ENCODE peak calls at places on chromosome 1, in six cellular contexts. One of them, this sample, is unnamed.

GRCh38 chr1:234986750-234987414 is 141.8 kb downstream of the TOMM20 start:
- DNase-seq in stomach: no peak
- DNase-seq in WERI-Rb-1: no peak
- DNase-seq in pancreas: no peak
- DNase-seq in body of pancreas: no peak
- DNase-seq in left ventricle myocardium inferior: no peak
- DNase-seq in this sample: no peak

GRCh38 chr1:51519857-51520699 is 1.0 kb upstream of the EPS15 start:
- DNase-seq in left ventricle myocardium inferior: no peak
- DNase-seq in stomach: no peak
- DNase-seq in WERI-Rb-1: no peak
- DNase-seq in pancreas: no peak
- DNase-seq in body of pancreas: no peak
- DNase-seq in this sample: no peak

GRCh38 chr1:109790735-109791494 is 27.2 kb upstream of the EPS8L3 start:
- DNase-seq in left ventricle myocardium inferior: peak; percentile 39
- DNase-seq in pancreas: no peak
- DNase-seq in stomach: peak; percentile 43
- DNase-seq in body of pancreas: no peak
- DNase-seq in WERI-Rb-1: peak; percentile 32
- DNase-seq in this sample: peak; percentile 59

GRCh38 chr1:206512521-206513180 is 5.3 kb downstream of the RASSF5 start:
- DNase-seq in stomach: no peak
- DNase-seq in left ventricle myocardium inferior: no peak
- DNase-seq in body of pancreas: no peak
- DNase-seq in WERI-Rb-1: no peak
- DNase-seq in pancreas: no peak
- DNase-seq in this sample: no peak

GRCh38 chr1:181353526-181353925 is 129.8 kb upstream of the CACNA1E start:
- DNase-seq in stomach: no peak
- DNase-seq in WERI-Rb-1: no peak
- DNase-seq in left ventricle myocardium inferior: no peak
- DNase-seq in pancreas: no peak
- DNase-seq in body of pancreas: no peak
- DNase-seq in this sample: no peak

GRCh38 chr1:7898962-7899361 is 41.7 kb downstream of the TNFRSF9 start:
- DNase-seq in stomach: no peak
- DNase-seq in left ventricle myocardium inferior: no peak
- DNase-seq in pancreas: no peak
- DNase-seq in WERI-Rb-1: no peak
- DNase-seq in body of pancreas: no peak
- DNase-seq in this sample: no peak

GRCh38 chr1:62735491-62736171 is 47.4 kb upstream of the DOCK7 start:
- DNase-seq in stomach: no peak
- DNase-seq in left ventricle myocardium inferior: no peak
- DNase-seq in WERI-Rb-1: no peak
- DNase-seq in body of pancreas: no peak
- DNase-seq in pancreas: no peak
- DNase-seq in this sample: no peak

GRCh38 chr1:116855220-116855619 is 54.5 kb upstream of the PTGFRN start:
- DNase-seq in pancreas: peak; percentile 76
- DNase-seq in body of pancreas: peak; percentile 71
- DNase-seq in WERI-Rb-1: no peak
- DNase-seq in left ventricle myocardium inferior: peak; percentile 63
- DNase-seq in stomach: peak; percentile 52
- DNase-seq in this sample: no peak

GRCh38 chr1:172790245-172790644 is 131.3 kb downstream of the FASLG start:
- DNase-seq in stomach: no peak
- DNase-seq in WERI-Rb-1: no peak
- DNase-seq in body of pancreas: no peak
- DNase-seq in left ventricle myocardium inferior: no peak
- DNase-seq in pancreas: no peak
- DNase-seq in this sample: no peak

GRCh38 chr1:245751111-245751510 is 596.3 kb downstream of the KIF26B start:
- DNase-seq in body of pancreas: no peak
- DNase-seq in pancreas: no peak
- DNase-seq in left ventricle myocardium inferior: no peak
- DNase-seq in stomach: no peak
- DNase-seq in WERI-Rb-1: no peak
- DNase-seq in this sample: no peak

GRCh38 chr1:25895365-25895990 is 10.7 kb downstream of the STMN1 start:
- DNase-seq in WERI-Rb-1: peak; percentile 90
- DNase-seq in body of pancreas: peak; percentile 86
- DNase-seq in pancreas: peak; percentile 77
- DNase-seq in stomach: peak; percentile 91
- DNase-seq in left ventricle myocardium inferior: peak; percentile 88
- DNase-seq in this sample: peak; percentile 85

GRCh38 chr1:90348934-90349333 is 354.0 kb downstream of the ZNF326 start:
- DNase-seq in pancreas: no peak
- DNase-seq in left ventricle myocardium inferior: no peak
- DNase-seq in WERI-Rb-1: no peak
- DNase-seq in stomach: no peak
- DNase-seq in body of pancreas: no peak
- DNase-seq in this sample: no peak

GRCh38 chr1:92953491-92953890 is 7.8 kb downstream of the DIPK1A start:
- DNase-seq in stomach: no peak
- DNase-seq in left ventricle myocardium inferior: no peak
- DNase-seq in pancreas: no peak
- DNase-seq in WERI-Rb-1: no peak
- DNase-seq in body of pancreas: no peak
- DNase-seq in this sample: peak; percentile 34

GRCh38 chr1:68497358-68497698 is 446 bp upstream of the DEPDC1 start:
- DNase-seq in body of pancreas: no peak
- DNase-seq in pancreas: no peak
- DNase-seq in WERI-Rb-1: no peak
- DNase-seq in stomach: no peak
- DNase-seq in left ventricle myocardium inferior: no peak
- DNase-seq in this sample: no peak
- H3K27ac ChIP-seq in body of pancreas: no peak overlapping the region
- H3K27ac ChIP-seq in pancreas: no peak overlapping the region
- H3K27ac ChIP-seq in WERI-Rb-1: peak overlapping the region; percentile 95
- H3K27ac ChIP-seq in stomach: peak overlapping the region; percentile 46
- H3K27ac ChIP-seq in left ventricle myocardium inferior: peak overlapping the region; percentile 45
- H3K27ac ChIP-seq in this sample: peak overlapping the region; percentile 60

GRCh38 chr1:193606035-193606434 is 419.6 kb upstream of the B3GALT2 start:
- DNase-seq in WERI-Rb-1: no peak
- DNase-seq in pancreas: no peak
- DNase-seq in stomach: no peak
- DNase-seq in left ventricle myocardium inferior: no peak
- DNase-seq in body of pancreas: no peak
- DNase-seq in this sample: no peak

GRCh38 chr1:193614817-193615216 is 428.4 kb upstream of the B3GALT2 start:
- DNase-seq in WERI-Rb-1: no peak
- DNase-seq in left ventricle myocardium inferior: no peak
- DNase-seq in stomach: no peak
- DNase-seq in body of pancreas: no peak
- DNase-seq in pancreas: no peak
- DNase-seq in this sample: no peak

GRCh38 chr1:193614275-193614674 is 427.9 kb upstream of the B3GALT2 start:
- DNase-seq in pancreas: no peak
- DNase-seq in left ventricle myocardium inferior: no peak
- DNase-seq in WERI-Rb-1: no peak
- DNase-seq in stomach: no peak
- DNase-seq in body of pancreas: no peak
- DNase-seq in this sample: no peak

GRCh38 chr1:193609592-193609991 is 423.2 kb upstream of the B3GALT2 start:
- DNase-seq in WERI-Rb-1: no peak
- DNase-seq in body of pancreas: no peak
- DNase-seq in stomach: no peak
- DNase-seq in left ventricle myocardium inferior: no peak
- DNase-seq in pancreas: no peak
- DNase-seq in this sample: no peak
- H3K27ac ChIP-seq in WERI-Rb-1: no peak overlapping the region
- H3K27ac ChIP-seq in body of pancreas: no peak overlapping the region
- H3K27ac ChIP-seq in stomach: no peak overlapping the region
- H3K27ac ChIP-seq in left ventricle myocardium inferior: no peak overlapping the region
- H3K27ac ChIP-seq in pancreas: no peak overlapping the region
- H3K27ac ChIP-seq in this sample: no peak overlapping the region

GRCh38 chr1:147751346-147751745 is 9.1 kb downstream of the GJA5 start:
- DNase-seq in WERI-Rb-1: no peak
- DNase-seq in pancreas: no peak
- DNase-seq in left ventricle myocardium inferior: no peak
- DNase-seq in body of pancreas: no peak
- DNase-seq in stomach: no peak
- DNase-seq in this sample: no peak
- H3K27ac ChIP-seq in WERI-Rb-1: no peak overlapping the region
- H3K27ac ChIP-seq in pancreas: no peak overlapping the region
- H3K27ac ChIP-seq in left ventricle myocardium inferior: no peak overlapping the region
- H3K27ac ChIP-seq in body of pancreas: no peak overlapping the region
- H3K27ac ChIP-seq in stomach: no peak overlapping the region
- H3K27ac ChIP-seq in this sample: no peak overlapping the region

GRCh38 chr1:10625554-10625953 is 150.8 kb downstream of the PEX14 start:
- DNase-seq in body of pancreas: no peak
- DNase-seq in pancreas: no peak
- DNase-seq in left ventricle myocardium inferior: no peak
- DNase-seq in stomach: no peak
- DNase-seq in WERI-Rb-1: no peak
- DNase-seq in this sample: no peak
- H3K27ac ChIP-seq in body of pancreas: no peak overlapping the region
- H3K27ac ChIP-seq in pancreas: no peak overlapping the region
- H3K27ac ChIP-seq in left ventricle myocardium inferior: no peak overlapping the region
- H3K27ac ChIP-seq in stomach: no peak overlapping the region
- H3K27ac ChIP-seq in WERI-Rb-1: peak overlapping the region; percentile 42
- H3K27ac ChIP-seq in this sample: no peak overlapping the region

DNA sequence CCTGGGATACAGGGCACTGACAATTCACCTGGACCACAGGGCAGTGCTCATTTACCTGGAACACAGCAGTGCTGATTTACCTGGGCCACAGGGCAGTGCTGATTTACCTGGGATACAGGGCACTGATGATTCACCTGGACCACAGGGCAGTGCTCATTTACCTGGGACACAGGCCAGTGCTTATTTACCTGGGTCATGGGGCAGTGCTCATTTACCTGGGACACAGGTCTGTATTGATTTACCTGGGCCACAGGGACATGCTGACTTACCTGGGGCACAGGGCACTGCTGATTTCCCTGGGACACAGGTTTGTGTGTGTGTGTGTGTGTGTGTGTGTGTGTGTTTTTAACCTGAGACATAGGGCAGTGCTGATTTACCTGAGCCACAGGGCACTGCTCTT is 261.7 kb downstream of the MATN1 start:
- DNase-seq in pancreas: peak; percentile 74
- DNase-seq in WERI-Rb-1: no peak
- DNase-seq in body of pancreas: peak; percentile 19
- DNase-seq in left ventricle myocardium inferior: no peak
- DNase-seq in stomach: peak; percentile 53
- DNase-seq in this sample: no peak
- H3K27ac ChIP-seq in pancreas: no peak overlapping the region
- H3K27ac ChIP-seq in WERI-Rb-1: no peak overlapping the region
- H3K27ac ChIP-seq in body of pancreas: no peak overlapping the region
- H3K27ac ChIP-seq in left ventricle myocardium inferior: no peak overlapping the region
- H3K27ac ChIP-seq in stomach: no peak overlapping the region
- H3K27ac ChIP-seq in this sample: no peak overlapping the region

GRCh38 chr1:214638997-214639396 is 36.0 kb downstream of the CENPF start:
- DNase-seq in WERI-Rb-1: no peak
- DNase-seq in body of pancreas: no peak
- DNase-seq in left ventricle myocardium inferior: no peak
- DNase-seq in pancreas: no peak
- DNase-seq in stomach: no peak
- DNase-seq in this sample: no peak

GRCh38 chr1:214643032-214643431 is 40.0 kb downstream of the CENPF start:
- DNase-seq in body of pancreas: no peak
- DNase-seq in stomach: no peak
- DNase-seq in WERI-Rb-1: no peak
- DNase-seq in left ventricle myocardium inferior: no peak
- DNase-seq in pancreas: no peak
- DNase-seq in this sample: no peak

GRCh38 chr1:214638474-214638807 is 35.4 kb downstream of the CENPF start:
- DNase-seq in WERI-Rb-1: no peak
- DNase-seq in left ventricle myocardium inferior: no peak
- DNase-seq in pancreas: no peak
- DNase-seq in body of pancreas: no peak
- DNase-seq in stomach: no peak
- DNase-seq in this sample: no peak

GRCh38 chr1:214640431-214641213 is 37.6 kb downstream of the CENPF start:
- DNase-seq in body of pancreas: no peak
- DNase-seq in pancreas: no peak
- DNase-seq in stomach: no peak
- DNase-seq in WERI-Rb-1: no peak
- DNase-seq in left ventricle myocardium inferior: no peak
- DNase-seq in this sample: no peak

DNA sequence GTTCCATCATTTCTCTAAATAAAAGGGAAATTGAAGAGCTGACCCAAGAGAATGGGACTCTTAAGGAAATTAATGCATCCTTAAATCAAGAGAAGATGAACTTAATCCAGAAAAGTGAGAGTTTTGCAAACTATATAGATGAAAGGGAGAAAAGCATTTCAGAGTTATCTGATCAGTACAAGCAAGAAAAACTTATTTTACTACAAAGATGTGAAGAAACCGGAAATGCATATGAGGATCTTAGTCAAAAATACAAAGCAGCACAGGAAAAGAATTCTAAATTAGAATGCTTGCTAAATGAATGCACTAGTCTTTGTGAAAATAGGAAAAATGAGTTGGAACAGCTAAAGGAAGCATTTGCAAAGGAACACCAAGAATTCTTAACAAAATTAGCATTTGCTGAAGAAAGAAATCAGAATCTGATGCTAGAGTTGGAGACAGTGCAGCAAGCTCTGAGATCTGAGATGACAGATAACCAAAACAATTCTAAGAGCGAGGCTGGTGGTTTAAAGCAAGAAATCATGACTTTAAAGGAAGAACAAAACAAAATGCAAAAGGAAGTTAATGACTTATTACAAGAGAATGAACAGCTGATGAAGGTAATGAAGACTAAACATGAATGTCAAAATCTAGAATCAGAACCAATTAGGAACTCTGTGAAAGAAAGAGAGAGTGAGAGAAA is 38.4 kb downstream of the CENPF start:
- DNase-seq in stomach: no peak
- DNase-seq in body of pancreas: no peak
- DNase-seq in WERI-Rb-1: no peak
- DNase-seq in left ventricle myocardium inferior: no peak
- DNase-seq in pancreas: no peak
- DNase-seq in this sample: no peak
- H3K27ac ChIP-seq in stomach: no peak overlapping the region
- H3K27ac ChIP-seq in body of pancreas: no peak overlapping the region
- H3K27ac ChIP-seq in WERI-Rb-1: no peak overlapping the region
- H3K27ac ChIP-seq in left ventricle myocardium inferior: no peak overlapping the region
- H3K27ac ChIP-seq in pancreas: no peak overlapping the region
- H3K27ac ChIP-seq in this sample: no peak overlapping the region

DNA sequence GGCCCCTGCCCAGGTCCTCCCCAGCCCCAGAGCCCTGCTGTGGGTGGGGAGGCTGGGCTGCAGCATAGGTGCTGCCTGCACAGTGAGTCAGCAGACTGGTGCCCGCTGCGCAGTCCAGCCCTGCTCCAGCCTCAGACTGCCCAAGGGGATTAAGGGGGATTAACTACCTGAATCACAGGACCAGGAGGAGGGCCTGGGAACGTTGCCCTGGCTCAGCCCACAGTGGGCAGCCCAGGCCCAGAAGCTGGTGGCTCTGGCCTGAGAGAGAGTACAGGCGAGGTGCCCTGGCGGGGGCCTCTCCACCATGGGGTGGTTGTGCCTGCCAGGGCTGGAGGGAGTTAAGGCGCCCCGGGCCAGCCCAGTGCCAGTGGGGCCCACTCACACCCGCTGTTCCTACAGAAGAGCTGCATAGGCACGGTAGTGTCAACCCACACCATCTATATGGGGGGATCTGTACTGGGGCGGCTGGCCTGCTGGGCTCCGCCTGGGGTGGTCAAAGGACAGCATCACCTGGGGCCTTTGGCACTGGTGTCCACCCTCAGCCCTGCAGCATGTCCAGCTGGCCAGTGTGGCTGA is 2.3 kb downstream of the OBSCN start:
- DNase-seq in pancreas: no peak
- DNase-seq in stomach: no peak
- DNase-seq in body of pancreas: no peak
- DNase-seq in left ventricle myocardium inferior: peak; percentile 60
- DNase-seq in WERI-Rb-1: peak; percentile 69
- DNase-seq in this sample: no peak
- H3K27ac ChIP-seq in pancreas: no peak overlapping the region
- H3K27ac ChIP-seq in stomach: no peak overlapping the region
- H3K27ac ChIP-seq in body of pancreas: no peak overlapping the region
- H3K27ac ChIP-seq in left ventricle myocardium inferior: peak overlapping the region; percentile 98
- H3K27ac ChIP-seq in WERI-Rb-1: peak overlapping the region; percentile 57
- H3K27ac ChIP-seq in this sample: no peak overlapping the region